ENCODE peak calls at places on chromosomes 2 and 18, in nine cellular contexts. One of them, this sample, is unnamed. For H3K4me1, the result is how much of the 10 kb centered on the place peaks cover.

GRCh38 chr2:925711-926110 is 24.9 kb upstream of the SNTG2 start:
- DNase-seq in kidney: no peak
- DNase-seq in upper lobe of right lung: no peak
- DNase-seq in IMR-90: no peak
- DNase-seq in cardiac muscle cell: no peak
- DNase-seq in thyroid gland: no peak
- DNase-seq in neural progenitor cell: no peak
- DNase-seq in ovary: no peak
- DNase-seq in stomach: no peak
- DNase-seq in this sample: no peak

GRCh38 chr2:237449193-237449797 is 35.3 kb upstream of the COL6A3 start:
- DNase-seq in kidney: no peak
- DNase-seq in upper lobe of right lung: peak
- DNase-seq in IMR-90: peak
- DNase-seq in cardiac muscle cell: peak
- DNase-seq in thyroid gland: no peak
- DNase-seq in neural progenitor cell: no peak
- DNase-seq in ovary: no peak
- DNase-seq in stomach: no peak
- DNase-seq in this sample: no peak

GRCh38 chr18:28439870-28440269 is 262.9 kb upstream of the CDH2 start:
- DNase-seq in kidney: no peak
- DNase-seq in upper lobe of right lung: no peak
- DNase-seq in IMR-90: no peak
- DNase-seq in cardiac muscle cell: no peak
- DNase-seq in thyroid gland: no peak
- DNase-seq in neural progenitor cell: no peak
- DNase-seq in ovary: no peak
- DNase-seq in stomach: no peak
- DNase-seq in this sample: no peak

GRCh38 chr18:51009071-51009470 is 20.9 kb upstream of the SMAD4 start:
- DNase-seq in kidney: no peak
- DNase-seq in upper lobe of right lung: no peak
- DNase-seq in IMR-90: peak
- DNase-seq in cardiac muscle cell: peak
- DNase-seq in thyroid gland: peak
- DNase-seq in neural progenitor cell: no peak
- DNase-seq in ovary: no peak
- DNase-seq in stomach: no peak
- DNase-seq in this sample: no peak

GRCh38 chr2:179435021-179435420 is 170.4 kb upstream of the SESTD1 start:
- DNase-seq in kidney: no peak
- DNase-seq in upper lobe of right lung: no peak
- DNase-seq in IMR-90: no peak
- DNase-seq in cardiac muscle cell: no peak
- DNase-seq in thyroid gland: no peak
- DNase-seq in neural progenitor cell: no peak
- DNase-seq in ovary: no peak
- DNase-seq in stomach: no peak
- DNase-seq in this sample: no peak

GRCh38 chr2:18149660-18150246 is 271.3 kb downstream of the KCNS3 start:
- DNase-seq in kidney: no peak
- DNase-seq in upper lobe of right lung: no peak
- DNase-seq in IMR-90: peak
- DNase-seq in cardiac muscle cell: peak
- DNase-seq in thyroid gland: no peak
- DNase-seq in neural progenitor cell: peak
- DNase-seq in ovary: no peak
- DNase-seq in stomach: no peak
- DNase-seq in this sample: no peak

GRCh38 chr2:26605969-26606846 is 35.0 kb downstream of the CIB4 start:
- DNase-seq in kidney: no peak
- DNase-seq in upper lobe of right lung: peak
- DNase-seq in IMR-90: no peak
- DNase-seq in cardiac muscle cell: no peak
- DNase-seq in thyroid gland: no peak
- DNase-seq in neural progenitor cell: no peak
- DNase-seq in ovary: peak
- DNase-seq in stomach: no peak
- DNase-seq in this sample: no peak

GRCh38 chr2:110979834-110980612 is 140.7 kb upstream of the BCL2L11 start:
- DNase-seq in kidney: no peak
- DNase-seq in upper lobe of right lung: no peak
- DNase-seq in IMR-90: no peak
- DNase-seq in cardiac muscle cell: no peak
- DNase-seq in thyroid gland: no peak
- DNase-seq in neural progenitor cell: no peak
- DNase-seq in ovary: no peak
- DNase-seq in stomach: no peak
- DNase-seq in this sample: no peak

GRCh38 chr2:39133215-39133851 is 12.5 kb upstream of the SOS1 start:
- DNase-seq in kidney: no peak
- DNase-seq in upper lobe of right lung: no peak
- DNase-seq in IMR-90: no peak
- DNase-seq in cardiac muscle cell: no peak
- DNase-seq in thyroid gland: no peak
- DNase-seq in neural progenitor cell: no peak
- DNase-seq in ovary: no peak
- DNase-seq in stomach: no peak
- DNase-seq in this sample: no peak

GRCh38 chr2:187390891-187391290 is 57.2 kb downstream of the CALCRL start:
- DNase-seq in kidney: no peak
- DNase-seq in upper lobe of right lung: no peak
- DNase-seq in IMR-90: peak
- DNase-seq in cardiac muscle cell: no peak
- DNase-seq in thyroid gland: no peak
- DNase-seq in neural progenitor cell: no peak
- DNase-seq in ovary: no peak
- DNase-seq in stomach: no peak
- DNase-seq in this sample: no peak

GRCh38 chr2:211093743-211094303 is 537.4 kb downstream of the CPS1 start:
- DNase-seq in kidney: no peak
- DNase-seq in upper lobe of right lung: no peak
- DNase-seq in IMR-90: no peak
- DNase-seq in cardiac muscle cell: peak
- DNase-seq in thyroid gland: no peak
- DNase-seq in neural progenitor cell: no peak
- DNase-seq in ovary: no peak
- DNase-seq in stomach: no peak
- DNase-seq in this sample: peak

GRCh38 chr2:120419955-120420354 is 74.0 kb downstream of the INHBB start:
- DNase-seq in kidney: no peak
- DNase-seq in upper lobe of right lung: no peak
- DNase-seq in IMR-90: no peak
- DNase-seq in cardiac muscle cell: no peak
- DNase-seq in thyroid gland: no peak
- DNase-seq in neural progenitor cell: no peak
- DNase-seq in ovary: no peak
- DNase-seq in stomach: no peak
- DNase-seq in this sample: no peak

GRCh38 chr2:120421830-120422175 is 75.9 kb downstream of the INHBB start:
- DNase-seq in kidney: no peak
- DNase-seq in upper lobe of right lung: no peak
- DNase-seq in IMR-90: no peak
- DNase-seq in cardiac muscle cell: no peak
- DNase-seq in thyroid gland: no peak
- DNase-seq in neural progenitor cell: no peak
- DNase-seq in ovary: no peak
- DNase-seq in stomach: peak
- DNase-seq in this sample: no peak

GRCh38 chr2:120418174-120418787 is 72.3 kb downstream of the INHBB start:
- DNase-seq in kidney: peak
- DNase-seq in upper lobe of right lung: peak
- DNase-seq in IMR-90: no peak
- DNase-seq in cardiac muscle cell: no peak
- DNase-seq in thyroid gland: no peak
- DNase-seq in neural progenitor cell: no peak
- DNase-seq in ovary: no peak
- DNase-seq in stomach: peak
- DNase-seq in this sample: no peak

GRCh38 chr2:120421126-120421829 is 75.3 kb downstream of the INHBB start:
- DNase-seq in kidney: no peak
- DNase-seq in upper lobe of right lung: peak
- DNase-seq in IMR-90: no peak
- DNase-seq in cardiac muscle cell: no peak
- DNase-seq in thyroid gland: no peak
- DNase-seq in neural progenitor cell: no peak
- DNase-seq in ovary: no peak
- DNase-seq in stomach: peak
- DNase-seq in this sample: no peak

DNA sequence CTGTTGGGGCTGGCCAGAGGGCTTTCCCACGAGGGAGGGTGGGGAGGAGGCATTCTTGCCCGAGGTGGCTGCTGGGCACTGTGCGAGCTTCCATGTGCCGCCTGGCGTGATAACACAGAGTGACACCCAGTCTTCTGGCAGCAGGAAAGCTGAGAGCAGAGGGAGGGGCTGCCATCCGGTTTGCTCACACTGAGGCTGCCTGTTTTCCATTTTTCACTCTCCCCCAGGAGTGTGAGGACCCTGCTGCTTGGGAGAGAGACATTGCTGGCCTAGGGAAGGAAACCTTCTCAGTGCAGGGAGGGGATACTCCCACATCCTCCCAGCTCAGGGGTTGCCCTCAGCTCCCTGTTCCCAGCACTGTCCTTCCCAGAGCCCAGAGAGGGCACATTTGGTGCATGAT is 73.1 kb downstream of the INHBB start:
- DNase-seq in kidney: no peak
- DNase-seq in upper lobe of right lung: peak
- DNase-seq in IMR-90: no peak
- DNase-seq in cardiac muscle cell: no peak
- DNase-seq in thyroid gland: no peak
- DNase-seq in neural progenitor cell: no peak
- DNase-seq in ovary: peak
- DNase-seq in stomach: peak
- DNase-seq in this sample: no peak
- TF ChIP-seq CTCF in kidney: no peak
- TF ChIP-seq CTCF in upper lobe of right lung: no peak
- TF ChIP-seq CTCF in IMR-90: no peak
- TF ChIP-seq CTCF in cardiac muscle cell: no peak
- TF ChIP-seq CTCF in thyroid gland: no peak
- TF ChIP-seq CTCF in neural progenitor cell: no peak
- TF ChIP-seq CTCF in ovary: no peak
- TF ChIP-seq CTCF in stomach: no peak
- TF ChIP-seq CTCF in this sample: no peak

GRCh38 chr2:203799905-203800304 is 67.7 kb upstream of the CTLA4 start:
- DNase-seq in kidney: no peak
- DNase-seq in upper lobe of right lung: no peak
- DNase-seq in IMR-90: no peak
- DNase-seq in cardiac muscle cell: no peak
- DNase-seq in thyroid gland: no peak
- DNase-seq in neural progenitor cell: no peak
- DNase-seq in ovary: no peak
- DNase-seq in stomach: no peak
- DNase-seq in this sample: no peak
- H3K4me1 ChIP-seq in kidney: under half
- H3K4me1 ChIP-seq in upper lobe of right lung: under half
- H3K4me1 ChIP-seq in IMR-90: under half
- H3K4me1 ChIP-seq in cardiac muscle cell: under half
- H3K4me1 ChIP-seq in thyroid gland: under half
- H3K4me1 ChIP-seq in neural progenitor cell: under half
- H3K4me1 ChIP-seq in ovary: under half
- H3K4me1 ChIP-seq in stomach: under half
- H3K4me1 ChIP-seq in this sample: under half

DNA sequence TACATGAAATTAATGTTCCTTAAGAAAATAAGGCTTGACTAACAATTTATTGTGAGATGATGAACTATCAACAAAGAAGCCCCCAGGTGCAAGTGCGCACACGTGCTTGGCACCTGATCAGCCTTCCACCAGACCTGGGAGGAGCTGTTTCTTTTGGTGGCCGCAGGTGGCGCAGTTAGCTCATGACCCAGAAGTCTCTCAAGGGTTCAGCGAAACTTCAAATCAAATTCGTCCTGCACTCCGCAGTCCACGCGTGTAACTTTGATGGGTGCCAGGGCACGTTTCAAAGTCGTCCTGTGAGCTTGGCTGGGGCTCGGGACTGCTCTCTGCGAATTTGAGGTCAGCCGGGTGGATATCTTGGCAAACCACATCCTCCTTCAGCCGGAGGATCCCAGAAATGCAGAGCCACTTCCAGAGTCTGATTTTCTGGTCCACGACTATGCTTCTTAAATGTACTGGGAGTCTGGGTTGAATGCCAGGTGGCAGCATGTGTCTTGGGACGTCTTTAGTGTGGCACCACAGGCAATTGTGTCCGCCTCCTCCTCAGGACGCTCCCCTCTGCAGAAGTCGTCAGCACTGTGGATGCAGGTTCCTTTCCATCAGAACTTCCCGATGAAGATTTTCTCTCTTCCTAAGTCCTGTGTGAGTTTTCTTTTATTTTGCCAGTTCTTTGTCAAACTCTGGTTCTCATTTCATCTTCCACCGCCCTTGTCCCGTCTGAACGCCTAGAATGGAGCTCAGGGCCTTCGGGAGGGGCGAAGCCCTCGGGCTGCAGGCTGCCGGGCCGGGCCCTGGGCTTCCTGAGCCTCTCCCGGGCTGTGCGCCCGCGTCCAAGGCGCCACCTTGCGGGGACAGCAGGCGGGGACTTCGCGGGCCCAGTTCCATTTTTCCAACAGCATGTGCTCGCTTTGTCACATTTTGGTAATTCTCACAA is 61.3 kb upstream of the RAPGEF4 start:
- DNase-seq in kidney: peak
- DNase-seq in upper lobe of right lung: peak
- DNase-seq in IMR-90: no peak
- DNase-seq in cardiac muscle cell: peak
- DNase-seq in thyroid gland: peak
- DNase-seq in neural progenitor cell: peak
- DNase-seq in ovary: no peak
- DNase-seq in stomach: peak
- DNase-seq in this sample: peak
- TF ChIP-seq CTCF in kidney: peak
- TF ChIP-seq CTCF in upper lobe of right lung: peak
- TF ChIP-seq CTCF in IMR-90: peak
- TF ChIP-seq CTCF in cardiac muscle cell: peak
- TF ChIP-seq CTCF in thyroid gland: peak
- TF ChIP-seq CTCF in neural progenitor cell: peak
- TF ChIP-seq CTCF in ovary: no peak
- TF ChIP-seq CTCF in stomach: peak
- TF ChIP-seq CTCF in this sample: no peak

DNA sequence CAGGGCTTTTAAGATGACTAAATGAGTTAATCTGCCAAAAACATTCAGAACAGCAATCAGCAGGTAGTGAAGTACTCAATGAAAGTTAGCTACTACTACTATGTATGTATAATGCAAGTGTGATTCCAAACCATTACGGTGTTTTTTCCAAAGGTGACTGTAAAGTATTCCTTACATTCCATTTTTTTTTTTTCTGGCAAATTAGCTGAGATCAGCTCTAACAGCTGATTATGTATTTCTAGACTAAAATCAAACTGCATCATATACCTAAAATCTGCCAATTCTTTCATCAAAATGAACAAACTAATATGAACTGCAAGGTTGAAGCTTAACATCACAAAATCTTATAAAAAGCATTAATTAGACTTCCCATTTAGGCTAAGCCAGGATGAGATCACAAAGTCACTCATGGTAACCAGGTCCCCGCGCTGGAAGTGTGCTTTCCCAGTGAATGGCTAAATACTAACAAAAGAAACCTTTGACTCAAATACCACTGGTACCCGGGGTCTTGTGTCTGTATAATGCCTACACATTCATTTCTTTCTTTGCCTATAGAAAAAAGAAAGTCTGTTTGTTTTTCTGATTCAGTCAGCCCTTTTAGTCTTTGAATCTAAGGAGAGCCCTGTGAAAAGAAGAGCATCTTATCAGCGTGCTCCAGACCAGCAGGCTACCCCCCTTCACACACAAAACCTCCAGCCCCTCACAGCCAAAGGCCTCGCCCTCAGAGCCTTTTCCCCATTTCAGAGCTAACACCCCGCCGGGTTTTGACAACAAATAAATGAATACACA is 88.3 kb downstream of the RBMS1 start:
- DNase-seq in kidney: no peak
- DNase-seq in upper lobe of right lung: no peak
- DNase-seq in IMR-90: no peak
- DNase-seq in cardiac muscle cell: no peak
- DNase-seq in thyroid gland: no peak
- DNase-seq in neural progenitor cell: peak
- DNase-seq in ovary: no peak
- DNase-seq in stomach: no peak
- DNase-seq in this sample: no peak
- H3K4me1 ChIP-seq in kidney: under half
- H3K4me1 ChIP-seq in upper lobe of right lung: half or more
- H3K4me1 ChIP-seq in IMR-90: under half
- H3K4me1 ChIP-seq in cardiac muscle cell: under half
- H3K4me1 ChIP-seq in thyroid gland: under half
- H3K4me1 ChIP-seq in neural progenitor cell: under half
- H3K4me1 ChIP-seq in ovary: under half
- H3K4me1 ChIP-seq in stomach: under half
- H3K4me1 ChIP-seq in this sample: under half